ENCODE peak calls at places on chromosomes 3 and 15, in seven cellular contexts. One of them, this sample, is unnamed.

GRCh38 chr3:194450341-194450740 is 36.5 kb downstream of the ATP13A3 start:
- DNase-seq in activated CD4-positive, alpha-beta T cell treated with anti-CD3 and anti-CD28 coated beads, Interleukin-2, amount 50 U/mL, for 1 hour: no peak
- DNase-seq in B cell: no peak
- DNase-seq in EH: no peak
- DNase-seq in HEK293T: no peak
- DNase-seq in GM12865: no peak
- DNase-seq in NCI-H345: peak; percentile 82
- DNase-seq in this sample: peak; percentile 94

GRCh38 chr15:64235552-64235951 is 72.7 kb upstream of the PPIB start:
- DNase-seq in activated CD4-positive, alpha-beta T cell treated with anti-CD3 and anti-CD28 coated beads, Interleukin-2, amount 50 U/mL, for 1 hour: no peak
- DNase-seq in B cell: no peak
- DNase-seq in EH: no peak
- DNase-seq in HEK293T: no peak
- DNase-seq in GM12865: no peak
- DNase-seq in NCI-H345: no peak
- DNase-seq in this sample: no peak

GRCh38 chr15:69897471-69898237 is 200.1 kb downstream of the TLE3 start:
- DNase-seq in activated CD4-positive, alpha-beta T cell treated with anti-CD3 and anti-CD28 coated beads, Interleukin-2, amount 50 U/mL, for 1 hour: no peak
- DNase-seq in B cell: no peak
- DNase-seq in EH: no peak
- DNase-seq in HEK293T: no peak
- DNase-seq in GM12865: no peak
- DNase-seq in NCI-H345: no peak
- DNase-seq in this sample: no peak

GRCh38 chr15:88913850-88914169 is 631 bp upstream of the MFGE8 start:
- DNase-seq in activated CD4-positive, alpha-beta T cell treated with anti-CD3 and anti-CD28 coated beads, Interleukin-2, amount 50 U/mL, for 1 hour: no peak
- DNase-seq in B cell: no peak
- DNase-seq in EH: no peak
- DNase-seq in HEK293T: no peak
- DNase-seq in GM12865: no peak
- DNase-seq in NCI-H345: no peak
- DNase-seq in this sample: no peak

GRCh38 chr3:58469096-58469495 is 22.8 kb upstream of the KCTD6 start:
- DNase-seq in activated CD4-positive, alpha-beta T cell treated with anti-CD3 and anti-CD28 coated beads, Interleukin-2, amount 50 U/mL, for 1 hour: no peak
- DNase-seq in B cell: no peak
- DNase-seq in EH: no peak
- DNase-seq in HEK293T: no peak
- DNase-seq in GM12865: no peak
- DNase-seq in NCI-H345: no peak
- DNase-seq in this sample: no peak

GRCh38 chr3:52210550-52211046 is 12.6 kb downstream of the ALAS1 start:
- DNase-seq in activated CD4-positive, alpha-beta T cell treated with anti-CD3 and anti-CD28 coated beads, Interleukin-2, amount 50 U/mL, for 1 hour: no peak
- DNase-seq in B cell: no peak
- DNase-seq in EH: peak; percentile 31
- DNase-seq in HEK293T: no peak
- DNase-seq in GM12865: no peak
- DNase-seq in NCI-H345: no peak
- DNase-seq in this sample: no peak

GRCh38 chr15:56919708-56920637 is 1.5 kb downstream of the TCF12 start:
- DNase-seq in activated CD4-positive, alpha-beta T cell treated with anti-CD3 and anti-CD28 coated beads, Interleukin-2, amount 50 U/mL, for 1 hour: peak; percentile 10
- DNase-seq in B cell: no peak
- DNase-seq in EH: peak; percentile 50
- DNase-seq in HEK293T: peak; percentile 18
- DNase-seq in GM12865: peak; percentile 58
- DNase-seq in NCI-H345: no peak
- DNase-seq in this sample: no peak

GRCh38 chr3:23288715-23289114 is 85.6 kb downstream of the UBE2E2 start:
- DNase-seq in activated CD4-positive, alpha-beta T cell treated with anti-CD3 and anti-CD28 coated beads, Interleukin-2, amount 50 U/mL, for 1 hour: no peak
- DNase-seq in B cell: no peak
- DNase-seq in EH: no peak
- DNase-seq in HEK293T: no peak
- DNase-seq in GM12865: no peak
- DNase-seq in NCI-H345: no peak
- DNase-seq in this sample: no peak

GRCh38 chr3:136982520-136983138 is 24.8 kb downstream of the IL20RB start:
- DNase-seq in activated CD4-positive, alpha-beta T cell treated with anti-CD3 and anti-CD28 coated beads, Interleukin-2, amount 50 U/mL, for 1 hour: no peak
- DNase-seq in B cell: no peak
- DNase-seq in EH: peak; percentile 39
- DNase-seq in HEK293T: no peak
- DNase-seq in GM12865: no peak
- DNase-seq in NCI-H345: peak; percentile 1
- DNase-seq in this sample: no peak

GRCh38 chr3:30548605-30549004 is 57.8 kb upstream of the TGFBR2 start:
- DNase-seq in activated CD4-positive, alpha-beta T cell treated with anti-CD3 and anti-CD28 coated beads, Interleukin-2, amount 50 U/mL, for 1 hour: peak; percentile 5
- DNase-seq in B cell: no peak
- DNase-seq in EH: no peak
- DNase-seq in HEK293T: peak; percentile 62
- DNase-seq in GM12865: peak; percentile 25
- DNase-seq in NCI-H345: no peak
- DNase-seq in this sample: no peak

GRCh38 chr15:51837784-51838183 is 8.3 kb downstream of the TMOD3 start:
- DNase-seq in activated CD4-positive, alpha-beta T cell treated with anti-CD3 and anti-CD28 coated beads, Interleukin-2, amount 50 U/mL, for 1 hour: no peak
- DNase-seq in B cell: no peak
- DNase-seq in EH: peak; percentile 31
- DNase-seq in HEK293T: no peak
- DNase-seq in GM12865: peak; percentile 60
- DNase-seq in NCI-H345: no peak
- DNase-seq in this sample: no peak

GRCh38 chr3:94561094-94561493 is 498.2 kb downstream of the NSUN3 start:
- DNase-seq in activated CD4-positive, alpha-beta T cell treated with anti-CD3 and anti-CD28 coated beads, Interleukin-2, amount 50 U/mL, for 1 hour: no peak
- DNase-seq in B cell: no peak
- DNase-seq in EH: no peak
- DNase-seq in HEK293T: no peak
- DNase-seq in GM12865: no peak
- DNase-seq in NCI-H345: no peak
- DNase-seq in this sample: no peak

GRCh38 chr15:60374628-60375081 is 23.1 kb downstream of the ANXA2 start:
- DNase-seq in activated CD4-positive, alpha-beta T cell treated with anti-CD3 and anti-CD28 coated beads, Interleukin-2, amount 50 U/mL, for 1 hour: no peak
- DNase-seq in B cell: no peak
- DNase-seq in EH: peak; percentile 99
- DNase-seq in HEK293T: peak; percentile 21
- DNase-seq in GM12865: no peak
- DNase-seq in NCI-H345: peak; percentile 90
- DNase-seq in this sample: peak; percentile 66

GRCh38 chr3:135844381-135844780 is 121.1 kb upstream of the PPP2R3A start:
- DNase-seq in activated CD4-positive, alpha-beta T cell treated with anti-CD3 and anti-CD28 coated beads, Interleukin-2, amount 50 U/mL, for 1 hour: no peak
- DNase-seq in B cell: no peak
- DNase-seq in EH: peak; percentile 26
- DNase-seq in HEK293T: no peak
- DNase-seq in GM12865: no peak
- DNase-seq in NCI-H345: no peak
- DNase-seq in this sample: no peak

GRCh38 chr3:62876064-62876463 is 848 bp upstream of the CADPS start:
- DNase-seq in activated CD4-positive, alpha-beta T cell treated with anti-CD3 and anti-CD28 coated beads, Interleukin-2, amount 50 U/mL, for 1 hour: no peak
- DNase-seq in B cell: no peak
- DNase-seq in EH: peak; percentile 48
- DNase-seq in HEK293T: peak; percentile 53
- DNase-seq in GM12865: peak; percentile 19
- DNase-seq in NCI-H345: peak; percentile 20
- DNase-seq in this sample: peak; percentile 25

GRCh38 chr3:107657971-107658370 is 135.2 kb downstream of the BBX start:
- DNase-seq in activated CD4-positive, alpha-beta T cell treated with anti-CD3 and anti-CD28 coated beads, Interleukin-2, amount 50 U/mL, for 1 hour: no peak
- DNase-seq in B cell: no peak
- DNase-seq in EH: peak; percentile 48
- DNase-seq in HEK293T: no peak
- DNase-seq in GM12865: no peak
- DNase-seq in NCI-H345: no peak
- DNase-seq in this sample: no peak

GRCh38 chr3:108202834-108203233 is 19.4 kb downstream of the IFT57 start:
- DNase-seq in activated CD4-positive, alpha-beta T cell treated with anti-CD3 and anti-CD28 coated beads, Interleukin-2, amount 50 U/mL, for 1 hour: no peak
- DNase-seq in B cell: no peak
- DNase-seq in EH: peak; percentile 78
- DNase-seq in HEK293T: peak; percentile 8
- DNase-seq in GM12865: no peak
- DNase-seq in NCI-H345: no peak
- DNase-seq in this sample: no peak

GRCh38 chr3:148974726-148975125 is 16.6 kb upstream of the GYG1 start:
- DNase-seq in activated CD4-positive, alpha-beta T cell treated with anti-CD3 and anti-CD28 coated beads, Interleukin-2, amount 50 U/mL, for 1 hour: no peak
- DNase-seq in B cell: no peak
- DNase-seq in EH: no peak
- DNase-seq in HEK293T: no peak
- DNase-seq in GM12865: no peak
- DNase-seq in NCI-H345: no peak
- DNase-seq in this sample: no peak

GRCh38 chr15:90598053-90598577 is 68.4 kb downstream of the CRTC3 start:
- DNase-seq in activated CD4-positive, alpha-beta T cell treated with anti-CD3 and anti-CD28 coated beads, Interleukin-2, amount 50 U/mL, for 1 hour: no peak
- DNase-seq in B cell: peak; percentile 30
- DNase-seq in EH: peak; percentile 49
- DNase-seq in HEK293T: no peak
- DNase-seq in GM12865: peak; percentile 91
- DNase-seq in NCI-H345: no peak
- DNase-seq in this sample: no peak

GRCh38 chr15:36265422-36265821 is 314.0 kb upstream of the CDIN1 start:
- DNase-seq in activated CD4-positive, alpha-beta T cell treated with anti-CD3 and anti-CD28 coated beads, Interleukin-2, amount 50 U/mL, for 1 hour: no peak
- DNase-seq in B cell: no peak
- DNase-seq in EH: peak; percentile 4
- DNase-seq in HEK293T: no peak
- DNase-seq in GM12865: no peak
- DNase-seq in NCI-H345: peak; percentile 32
- DNase-seq in this sample: no peak

GRCh38 chr3:120160050-120160449 is 65.8 kb upstream of the GSK3B start:
- DNase-seq in activated CD4-positive, alpha-beta T cell treated with anti-CD3 and anti-CD28 coated beads, Interleukin-2, amount 50 U/mL, for 1 hour: no peak
- DNase-seq in B cell: no peak
- DNase-seq in EH: peak; percentile 100
- DNase-seq in HEK293T: no peak
- DNase-seq in GM12865: no peak
- DNase-seq in NCI-H345: no peak
- DNase-seq in this sample: no peak

GRCh38 chr3:1513662-1514061 is 420.8 kb downstream of the CNTN6 start:
- DNase-seq in activated CD4-positive, alpha-beta T cell treated with anti-CD3 and anti-CD28 coated beads, Interleukin-2, amount 50 U/mL, for 1 hour: no peak
- DNase-seq in B cell: no peak
- DNase-seq in EH: no peak
- DNase-seq in HEK293T: no peak
- DNase-seq in GM12865: no peak
- DNase-seq in NCI-H345: no peak
- DNase-seq in this sample: no peak

GRCh38 chr3:132416807-132417694 is at the start of gene DNAJC13:
- DNase-seq in activated CD4-positive, alpha-beta T cell treated with anti-CD3 and anti-CD28 coated beads, Interleukin-2, amount 50 U/mL, for 1 hour: peak; percentile 90
- DNase-seq in B cell: peak; percentile 89
- DNase-seq in EH: peak; percentile 96
- DNase-seq in HEK293T: peak; percentile 87
- DNase-seq in GM12865: peak; percentile 94
- DNase-seq in NCI-H345: peak; percentile 92
- DNase-seq in this sample: peak; percentile 86

GRCh38 chr3:64417816-64418215 is 192.6 kb upstream of the PRICKLE2 start:
- DNase-seq in activated CD4-positive, alpha-beta T cell treated with anti-CD3 and anti-CD28 coated beads, Interleukin-2, amount 50 U/mL, for 1 hour: no peak
- DNase-seq in B cell: no peak
- DNase-seq in EH: peak; percentile 73
- DNase-seq in HEK293T: no peak
- DNase-seq in GM12865: peak; percentile 71
- DNase-seq in NCI-H345: no peak
- DNase-seq in this sample: no peak

GRCh38 chr15:57495037-57495436 is 96.7 kb upstream of the MYZAP start:
- DNase-seq in activated CD4-positive, alpha-beta T cell treated with anti-CD3 and anti-CD28 coated beads, Interleukin-2, amount 50 U/mL, for 1 hour: no peak
- DNase-seq in B cell: no peak
- DNase-seq in EH: peak; percentile 39
- DNase-seq in HEK293T: no peak
- DNase-seq in GM12865: peak; percentile 33
- DNase-seq in NCI-H345: no peak
- DNase-seq in this sample: no peak

GRCh38 chr3:111838133-111838532 is 20.9 kb upstream of the PHLDB2 start:
- DNase-seq in activated CD4-positive, alpha-beta T cell treated with anti-CD3 and anti-CD28 coated beads, Interleukin-2, amount 50 U/mL, for 1 hour: no peak
- DNase-seq in B cell: no peak
- DNase-seq in EH: no peak
- DNase-seq in HEK293T: no peak
- DNase-seq in GM12865: no peak
- DNase-seq in NCI-H345: no peak
- DNase-seq in this sample: no peak

GRCh38 chr3:64133272-64133671 is 92.0 kb downstream of the PRICKLE2 start:
- DNase-seq in activated CD4-positive, alpha-beta T cell treated with anti-CD3 and anti-CD28 coated beads, Interleukin-2, amount 50 U/mL, for 1 hour: no peak
- DNase-seq in B cell: no peak
- DNase-seq in EH: peak; percentile 33
- DNase-seq in HEK293T: no peak
- DNase-seq in GM12865: no peak
- DNase-seq in NCI-H345: no peak
- DNase-seq in this sample: no peak

GRCh38 chr15:33048255-33048654 is 146.3 kb downstream of the FMN1 start:
- DNase-seq in activated CD4-positive, alpha-beta T cell treated with anti-CD3 and anti-CD28 coated beads, Interleukin-2, amount 50 U/mL, for 1 hour: no peak
- DNase-seq in B cell: no peak
- DNase-seq in EH: no peak
- DNase-seq in HEK293T: no peak
- DNase-seq in GM12865: no peak
- DNase-seq in NCI-H345: no peak
- DNase-seq in this sample: no peak

GRCh38 chr15:69537085-69537484 is 84.5 kb downstream of the RPLP1 start:
- DNase-seq in activated CD4-positive, alpha-beta T cell treated with anti-CD3 and anti-CD28 coated beads, Interleukin-2, amount 50 U/mL, for 1 hour: no peak
- DNase-seq in B cell: no peak
- DNase-seq in EH: no peak
- DNase-seq in HEK293T: no peak
- DNase-seq in GM12865: no peak
- DNase-seq in NCI-H345: no peak
- DNase-seq in this sample: no peak

GRCh38 chr15:78060232-78060631 is 17.3 kb downstream of the TBC1D2B start:
- DNase-seq in activated CD4-positive, alpha-beta T cell treated with anti-CD3 and anti-CD28 coated beads, Interleukin-2, amount 50 U/mL, for 1 hour: no peak
- DNase-seq in B cell: no peak
- DNase-seq in EH: no peak
- DNase-seq in HEK293T: no peak
- DNase-seq in GM12865: no peak
- DNase-seq in NCI-H345: no peak
- DNase-seq in this sample: no peak

GRCh38 chr3:45479627-45480026 is 91.3 kb downstream of the LARS2 start:
- DNase-seq in activated CD4-positive, alpha-beta T cell treated with anti-CD3 and anti-CD28 coated beads, Interleukin-2, amount 50 U/mL, for 1 hour: no peak
- DNase-seq in B cell: no peak
- DNase-seq in EH: peak; percentile 94
- DNase-seq in HEK293T: no peak
- DNase-seq in GM12865: no peak
- DNase-seq in NCI-H345: no peak
- DNase-seq in this sample: no peak

GRCh38 chr3:9947025-9947995 is 4.9 kb downstream of the PRRT3 start:
- DNase-seq in activated CD4-positive, alpha-beta T cell treated with anti-CD3 and anti-CD28 coated beads, Interleukin-2, amount 50 U/mL, for 1 hour: no peak
- DNase-seq in B cell: no peak
- DNase-seq in EH: peak; percentile 80
- DNase-seq in HEK293T: no peak
- DNase-seq in GM12865: no peak
- DNase-seq in NCI-H345: no peak
- DNase-seq in this sample: peak; percentile 26

GRCh38 chr15:99963976-99964375 is 230.7 kb upstream of the LYSMD4 start:
- DNase-seq in activated CD4-positive, alpha-beta T cell treated with anti-CD3 and anti-CD28 coated beads, Interleukin-2, amount 50 U/mL, for 1 hour: no peak
- DNase-seq in B cell: peak; percentile 3
- DNase-seq in EH: no peak
- DNase-seq in HEK293T: no peak
- DNase-seq in GM12865: no peak
- DNase-seq in NCI-H345: no peak
- DNase-seq in this sample: no peak

GRCh38 chr3:124260206-124260915 is 268.4 kb upstream of the ROPN1 start:
- DNase-seq in activated CD4-positive, alpha-beta T cell treated with anti-CD3 and anti-CD28 coated beads, Interleukin-2, amount 50 U/mL, for 1 hour: no peak
- DNase-seq in B cell: no peak
- DNase-seq in EH: peak; percentile 88
- DNase-seq in HEK293T: no peak
- DNase-seq in GM12865: peak; percentile 32
- DNase-seq in NCI-H345: no peak
- DNase-seq in this sample: no peak

GRCh38 chr3:11385908-11386307 is 113.7 kb downstream of the ATG7 start:
- DNase-seq in activated CD4-positive, alpha-beta T cell treated with anti-CD3 and anti-CD28 coated beads, Interleukin-2, amount 50 U/mL, for 1 hour: no peak
- DNase-seq in B cell: no peak
- DNase-seq in EH: peak; percentile 25
- DNase-seq in HEK293T: no peak
- DNase-seq in GM12865: peak; percentile 26
- DNase-seq in NCI-H345: no peak
- DNase-seq in this sample: no peak

GRCh38 chr3:13549513-13550256 is 760 bp downstream of the FBLN2 start:
- DNase-seq in activated CD4-positive, alpha-beta T cell treated with anti-CD3 and anti-CD28 coated beads, Interleukin-2, amount 50 U/mL, for 1 hour: no peak
- DNase-seq in B cell: peak; percentile 67
- DNase-seq in EH: peak; percentile 48
- DNase-seq in HEK293T: no peak
- DNase-seq in GM12865: no peak
- DNase-seq in NCI-H345: no peak
- DNase-seq in this sample: no peak

This sample was measured in NCI-H774.